ENCODE peak calls at places on chromosomes 5 and 9, in seven cellular contexts. One of them, this sample, is unnamed.

GRCh38 chr9:134428559-134428958 is 102.3 kb downstream of the RXRA start:
- ATAC-seq in left cardiac atrium: no peak
- ATAC-seq in HCT116: no peak
- ATAC-seq in central memory CD8-positive, alpha-beta T cell: no peak
- ATAC-seq in CD8-positive, alpha-beta T cell: no peak
- ATAC-seq in K562: no peak
- ATAC-seq in GM12878: peak
- ATAC-seq in this sample: no peak

GRCh38 chr9:21852751-21853150 is 50.3 kb downstream of the MTAP start:
- ATAC-seq in left cardiac atrium: no peak
- ATAC-seq in HCT116: no peak
- ATAC-seq in central memory CD8-positive, alpha-beta T cell: peak
- ATAC-seq in CD8-positive, alpha-beta T cell: no peak
- ATAC-seq in K562: no peak
- ATAC-seq in GM12878: peak
- ATAC-seq in this sample: no peak

GRCh38 chr9:94156549-94157407 is 72.5 kb downstream of the PTPDC1 start:
- ATAC-seq in left cardiac atrium: peak
- ATAC-seq in HCT116: no peak
- ATAC-seq in central memory CD8-positive, alpha-beta T cell: no peak
- ATAC-seq in CD8-positive, alpha-beta T cell: no peak
- ATAC-seq in K562: peak
- ATAC-seq in GM12878: no peak
- ATAC-seq in this sample: peak

GRCh38 chr9:21728781-21729180 is 73.7 kb upstream of the MTAP start:
- ATAC-seq in left cardiac atrium: no peak
- ATAC-seq in HCT116: no peak
- ATAC-seq in central memory CD8-positive, alpha-beta T cell: no peak
- ATAC-seq in CD8-positive, alpha-beta T cell: no peak
- ATAC-seq in K562: no peak
- ATAC-seq in GM12878: no peak
- ATAC-seq in this sample: no peak

GRCh38 chr5:40277161-40277906 is 402.4 kb upstream of the PTGER4 start:
- ATAC-seq in left cardiac atrium: no peak
- ATAC-seq in HCT116: no peak
- ATAC-seq in central memory CD8-positive, alpha-beta T cell: no peak
- ATAC-seq in CD8-positive, alpha-beta T cell: no peak
- ATAC-seq in K562: no peak
- ATAC-seq in GM12878: peak
- ATAC-seq in this sample: no peak

GRCh38 chr5:156584856-156585255 is 257.9 kb downstream of the SGCD start:
- ATAC-seq in left cardiac atrium: peak
- ATAC-seq in HCT116: no peak
- ATAC-seq in central memory CD8-positive, alpha-beta T cell: no peak
- ATAC-seq in CD8-positive, alpha-beta T cell: no peak
- ATAC-seq in K562: no peak
- ATAC-seq in GM12878: no peak
- ATAC-seq in this sample: peak

GRCh38 chr5:55484531-55484930 is 50.2 kb downstream of the PLPP1 start:
- ATAC-seq in left cardiac atrium: no peak
- ATAC-seq in HCT116: no peak
- ATAC-seq in central memory CD8-positive, alpha-beta T cell: no peak
- ATAC-seq in CD8-positive, alpha-beta T cell: no peak
- ATAC-seq in K562: no peak
- ATAC-seq in GM12878: no peak
- ATAC-seq in this sample: no peak

GRCh38 chr9:97904725-97905124 is 17.6 kb downstream of the TRMO start:
- ATAC-seq in left cardiac atrium: no peak
- ATAC-seq in HCT116: no peak
- ATAC-seq in central memory CD8-positive, alpha-beta T cell: peak
- ATAC-seq in CD8-positive, alpha-beta T cell: peak
- ATAC-seq in K562: no peak
- ATAC-seq in GM12878: no peak
- ATAC-seq in this sample: no peak

GRCh38 chr9:127194881-127195713 is 69.5 kb upstream of the GARNL3 start:
- ATAC-seq in left cardiac atrium: no peak
- ATAC-seq in HCT116: peak
- ATAC-seq in central memory CD8-positive, alpha-beta T cell: no peak
- ATAC-seq in CD8-positive, alpha-beta T cell: no peak
- ATAC-seq in K562: peak
- ATAC-seq in GM12878: no peak
- ATAC-seq in this sample: no peak

This sample was measured in gastroesophageal sphincter.